ENCODE peak calls at places on chromosome 2, in seven cellular contexts. X, Q, T, P, V, J and F are unnamed samples.

GRCh38 chr2:138500592-138501426 is 761 bp upstream of the SPOPL start:
- DNase-seq in X (no peak), Q (no peak), T (peak), P (no peak), V (no peak), J (no peak), F (no peak)

GRCh38 chr2:106053116-106053515 is 141.0 kb downstream of the UXS1 start:
- DNase-seq in X (no peak), Q (peak), T (peak), P (no peak), V (peak), J (peak), F (no peak)

GRCh38 chr2:1864301-1864980 is 120.1 kb upstream of the PXDN start:
- DNase-seq in X (peak), Q (no peak), T (peak), P (no peak), V (no peak), J (no peak), F (no peak)

GRCh38 chr2:6657872-6658271 is 207.8 kb downstream of the CMPK2 start:
- DNase-seq in X (no peak), Q (no peak), T (peak), P (no peak), V (no peak), J (no peak), F (no peak)

GRCh38 chr2:222869252-222869560 is 8.4 kb downstream of the ACSL3 start:
- DNase-seq in X (no peak), Q (no peak), T (no peak), P (no peak), V (no peak), J (no peak), F (no peak)

GRCh38 chr2:53422979-53423378 is 344.6 kb upstream of the CHAC2 start:
- DNase-seq in X (peak), Q (no peak), T (peak), P (peak), V (peak), J (peak), F (no peak)

GRCh38 chr2:75799859-75800258 is 89.1 kb upstream of the GCFC2 start:
- DNase-seq in X (no peak), Q (no peak), T (no peak), P (no peak), V (no peak), J (no peak), F (no peak)

GRCh38 chr2:147588191-147588590 is 256.6 kb upstream of the ACVR2A start:
- DNase-seq in X (no peak), Q (no peak), T (no peak), P (no peak), V (peak), J (peak), F (no peak)

GRCh38 chr2:158189526-158189925 is 87.8 kb downstream of the UPP2 start:
- DNase-seq in X (no peak), Q (no peak), T (no peak), P (peak), V (no peak), J (no peak), F (no peak)

GRCh38 chr2:161312996-161313395 is 4.8 kb downstream of the PSMD14 start:
- DNase-seq in X (no peak), Q (no peak), T (no peak), P (no peak), V (no peak), J (no peak), F (no peak)

GRCh38 chr2:145563752-145564615 is 1044.1 kb upstream of the ZEB2 start:
- DNase-seq in X (peak), Q (no peak), T (no peak), P (no peak), V (no peak), J (no peak), F (no peak)

GRCh38 chr2:119756837-119757236 is 2.9 kb upstream of the PTPN4 start:
- DNase-seq in X (peak), Q (no peak), T (peak), P (peak), V (peak), J (peak), F (peak)

GRCh38 chr2:214536625-214537024 is 125.8 kb downstream of the VWC2L start:
- DNase-seq in X (no peak), Q (no peak), T (no peak), P (no peak), V (no peak), J (no peak), F (no peak)

GRCh38 chr2:12303181-12304030 is 413.3 kb upstream of the TRIB2 start:
- DNase-seq in X (peak), Q (peak), T (peak), P (no peak), V (peak), J (peak), F (no peak)

GRCh38 chr2:54584598-54584997 is 128.5 kb downstream of the SPTBN1 start:
- DNase-seq in X (no peak), Q (no peak), T (no peak), P (no peak), V (no peak), J (no peak), F (no peak)

GRCh38 chr2:54587439-54588016 is 131.4 kb downstream of the SPTBN1 start:
- DNase-seq in X (no peak), Q (no peak), T (no peak), P (no peak), V (no peak), J (no peak), F (no peak)

GRCh38 chr2:54582987-54583386 is 126.9 kb downstream of the SPTBN1 start:
- DNase-seq in X (no peak), Q (no peak), T (no peak), P (no peak), V (no peak), J (no peak), F (no peak)

GRCh38 chr2:54586062-54586982 is 130.2 kb downstream of the SPTBN1 start:
- DNase-seq in X (no peak), Q (no peak), T (peak), P (no peak), V (no peak), J (peak), F (no peak)

GRCh38 chr2:54585136-54585535 is 129.0 kb downstream of the SPTBN1 start:
- DNase-seq in X (no peak), Q (no peak), T (peak), P (no peak), V (no peak), J (no peak), F (no peak)
- H3K27ac ChIP-seq in X (no peak), Q (no peak), T (peak), P (no peak), V (peak), J (no peak), F (no peak)

DNA sequence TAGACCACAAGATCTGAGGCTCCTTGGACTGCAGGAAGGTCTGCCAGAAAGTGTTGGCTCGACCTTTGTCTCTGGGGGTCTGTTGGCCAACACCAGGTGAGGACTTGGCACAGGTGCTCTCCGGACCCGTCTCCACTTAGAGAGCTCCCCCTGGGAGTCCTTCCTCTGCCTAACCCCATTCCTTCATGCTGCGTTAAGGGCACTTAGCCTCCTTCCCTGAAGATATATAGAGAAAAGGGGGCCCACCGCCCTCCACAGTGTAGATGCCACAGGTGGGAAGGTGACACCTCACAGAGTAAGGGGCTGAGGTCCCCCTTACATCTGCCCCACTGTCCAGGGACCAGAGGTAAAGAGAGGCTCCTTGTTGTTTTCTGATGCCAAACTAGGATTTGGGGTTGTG is 8.2 kb downstream of the IGFBP5 start:
- DNase-seq in X (no peak), Q (no peak), T (no peak), P (no peak), V (no peak), J (no peak), F (no peak)
- H3K27ac ChIP-seq in X (no peak), Q (no peak), T (no peak), P (no peak), V (no peak), J (no peak), F (peak)

DNA sequence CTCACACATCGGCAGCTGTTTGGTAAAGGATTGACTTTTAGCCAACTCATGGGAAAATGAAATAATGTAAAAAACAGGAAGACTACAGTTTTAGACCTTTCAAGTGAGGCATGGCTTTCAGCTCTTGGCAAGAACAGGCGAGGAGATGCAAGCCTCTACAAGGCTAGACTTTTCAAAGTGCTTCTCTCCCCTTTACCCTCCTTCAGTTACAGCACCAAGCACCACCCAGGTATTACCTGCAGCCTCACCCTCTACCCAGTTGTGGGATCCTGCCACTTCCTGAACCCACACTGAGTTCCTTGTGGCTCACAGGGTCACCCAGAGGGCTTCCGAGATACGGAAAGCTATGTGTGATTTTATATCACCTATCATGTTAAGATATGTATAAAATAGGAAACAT is 14.7 kb downstream of the UGT1A10 start:
- DNase-seq in X (no peak), Q (no peak), T (no peak), P (no peak), V (no peak), J (no peak), F (no peak)
- H3K27ac ChIP-seq in X (no peak), Q (no peak), T (no peak), P (no peak), V (no peak), J (no peak), F (no peak)

GRCh38 chr2:219405451-219405850 is 12.7 kb upstream of the DES start:
- DNase-seq in X (no peak), Q (no peak), T (peak), P (no peak), V (no peak), J (no peak), F (no peak)
- H3K27ac ChIP-seq in X (no peak), Q (no peak), T (no peak), P (peak), V (no peak), J (peak), F (peak)

GRCh38 chr2:55590810-55591440 is 26.5 kb downstream of the PPP4R3B start:
- DNase-seq in X (no peak), Q (no peak), T (peak), P (peak), V (no peak), J (no peak), F (no peak)
- H3K27ac ChIP-seq in X (no peak), Q (no peak), T (peak), P (no peak), V (no peak), J (no peak), F (no peak)

DNA sequence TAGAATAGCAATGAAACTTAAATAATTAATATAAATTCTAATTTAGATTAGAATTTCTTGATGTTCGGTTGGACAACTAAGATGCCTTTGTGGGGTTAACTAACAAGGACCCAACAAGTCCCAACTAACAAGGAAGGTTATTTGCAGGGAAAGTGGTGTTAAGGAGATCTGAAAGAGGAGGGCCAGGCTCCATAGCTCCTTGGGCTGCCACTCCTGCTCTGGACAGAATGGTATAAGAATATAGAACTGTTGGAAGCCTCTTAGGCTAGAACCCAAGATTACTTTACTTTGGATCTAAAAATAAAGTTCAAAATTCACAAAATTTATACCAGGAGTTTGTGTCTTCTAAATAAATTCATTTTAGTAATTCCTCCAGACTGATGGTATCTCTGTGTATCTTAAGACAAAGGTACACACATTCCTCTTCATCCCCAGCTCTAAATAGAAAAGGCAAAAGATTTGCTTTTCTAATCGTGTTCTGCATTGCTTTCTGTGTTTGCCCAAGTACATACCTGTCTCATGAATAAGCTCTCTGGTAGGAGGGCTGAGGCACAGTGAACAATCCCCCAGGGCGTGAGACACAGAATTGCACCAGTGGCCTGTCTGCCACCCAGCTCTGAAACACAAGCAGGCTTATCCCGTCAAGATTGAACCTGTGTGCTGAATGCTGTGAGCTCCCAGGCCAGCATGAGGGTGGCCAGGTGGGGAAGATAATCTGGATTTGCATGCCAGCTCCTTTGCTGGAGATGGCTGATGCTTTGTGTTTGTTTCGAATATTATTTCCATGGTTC is 176.0 kb downstream of the ACKR3 start:
- DNase-seq in X (peak), Q (no peak), T (no peak), P (no peak), V (peak), J (peak), F (no peak)
- H3K27ac ChIP-seq in X (peak), Q (no peak), T (peak), P (no peak), V (peak), J (no peak), F (peak)

GRCh38 chr2:64222351-64222750 is 78.1 kb upstream of the PELI1 start:
- DNase-seq in X (no peak), Q (no peak), T (no peak), P (no peak), V (peak), J (peak), F (no peak)
- H3K27ac ChIP-seq in X (no peak), Q (no peak), T (no peak), P (no peak), V (no peak), J (no peak), F (no peak)

GRCh38 chr2:183014005-183014404 is 24.3 kb downstream of the NCKAP1 start:
- DNase-seq in X (no peak), Q (no peak), T (no peak), P (no peak), V (no peak), J (no peak), F (no peak)

GRCh38 chr2:183009249-183009899 is 28.9 kb downstream of the NCKAP1 start:
- DNase-seq in X (no peak), Q (no peak), T (no peak), P (no peak), V (no peak), J (no peak), F (no peak)

GRCh38 chr2:183011741-183012140 is 26.5 kb downstream of the NCKAP1 start:
- DNase-seq in X (no peak), Q (no peak), T (peak), P (no peak), V (no peak), J (no peak), F (no peak)

GRCh38 chr2:183010112-183010511 is 28.1 kb downstream of the NCKAP1 start:
- DNase-seq in X (no peak), Q (no peak), T (peak), P (peak), V (peak), J (peak), F (no peak)
- H3K27ac ChIP-seq in X (no peak), Q (no peak), T (no peak), P (no peak), V (peak), J (peak), F (no peak)

GRCh38 chr2:217436386-217436785 is 566.4 kb downstream of the TNS1 start:
- DNase-seq in X (peak), Q (no peak), T (no peak), P (no peak), V (no peak), J (no peak), F (no peak)
- H3K27ac ChIP-seq in X (peak), Q (no peak), T (no peak), P (peak), V (no peak), J (no peak), F (peak)

DNA sequence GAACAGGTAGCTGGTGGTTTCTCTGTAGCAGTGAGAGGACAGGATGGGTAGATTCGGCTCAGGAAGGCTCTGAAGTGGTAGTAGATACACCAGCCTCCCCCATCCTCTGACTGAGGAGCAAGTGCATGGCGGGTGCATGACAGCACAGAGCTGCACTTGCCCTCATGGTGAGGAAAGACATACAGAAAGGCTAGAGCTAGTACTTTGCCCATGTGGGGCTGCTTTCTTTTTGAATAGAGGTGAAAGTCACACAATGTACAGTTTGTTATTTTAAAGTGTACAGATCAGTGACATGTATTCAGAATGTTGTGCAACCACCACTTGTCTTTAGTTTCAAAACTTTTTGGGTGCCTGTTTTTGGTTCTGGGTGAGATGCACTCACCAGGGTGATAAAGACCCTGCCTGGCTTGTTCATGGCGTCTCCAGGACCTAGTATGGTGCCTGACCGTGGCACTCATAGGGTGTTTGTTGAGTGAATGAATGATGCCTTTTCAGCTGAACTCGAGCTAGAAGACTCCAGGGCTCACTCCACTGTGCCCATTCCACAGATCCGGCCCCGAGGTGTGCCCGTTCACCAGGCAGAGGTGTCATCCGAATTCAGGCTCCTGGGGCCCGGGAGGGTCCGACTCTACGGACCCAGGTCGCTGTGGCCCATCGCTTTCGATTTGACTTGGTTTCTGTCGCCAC is 421 bp upstream of the VAMP5 start:
- DNase-seq in X (no peak), Q (peak), T (peak), P (peak), V (no peak), J (no peak), F (no peak)
- H3K27ac ChIP-seq in X (peak), Q (peak), T (no peak), P (peak), V (no peak), J (no peak), F (peak)